ENCODE peak calls at places on chromosomes 11 and 22, in six cellular contexts. E is astrocyte of the spinal cord, L is GM10248, D is osteocyte, O is mammary epithelial cell, F is MCF 10A. M is an unnamed sample.
A peak's percentile ranks its signal among the peaks of the same experiment; 100 is the strongest.

GRCh38 chr11:19558189-19558986 is 154.2 kb upstream of the NAV2 start:
- DNase-seq in E (no peak), L (no peak), F (no peak), D (no peak), O (no peak), M (no peak)

GRCh38 chr22:20890975-20891374 is 26.2 kb upstream of the CRKL start:
- DNase-seq in F (no peak), D (no peak), E (no peak), L (no peak), O (no peak), M (no peak)

GRCh38 chr11:74001822-74002286 is 7.0 kb downstream of the UCP3 start:
- DNase-seq in F (no peak), L (no peak), E (no peak), D (no peak), O (no peak), M (no peak)

GRCh38 chr11:83464181-83464580 is 178.0 kb upstream of the CCDC90B start:
- DNase-seq in F (no peak), L (no peak), D (no peak), O (no peak), E (no peak), M (no peak)

GRCh38 chr11:103901656-103902055 is 134.8 kb upstream of the DDI1 start:
- DNase-seq in E (no peak), O (no peak), L (no peak), D (no peak), F (no peak), M (no peak)

GRCh38 chr11:123590296-123590912 is 64.0 kb downstream of the SCN3B start:
- DNase-seq in F (peak; percentile 72), E (peak; percentile 52), D (no peak), O (peak; percentile 11), L (no peak), M (no peak)

GRCh38 chr11:103870821-103871309 is 165.6 kb upstream of the DDI1 start:
- DNase-seq in O (no peak), E (no peak), F (no peak), L (no peak), D (no peak), M (no peak)

GRCh38 chr22:30305519-30305905 is 16.2 kb upstream of the CASTOR1 start:
- DNase-seq in E (no peak), F (peak; percentile 42), D (no peak), O (no peak), L (peak; percentile 69), M (no peak)

GRCh38 chr11:74570266-74571061 is 21.9 kb upstream of the POLD3 start:
- DNase-seq in L (peak; percentile 57), F (peak; percentile 71), E (peak; percentile 38), D (no peak), O (peak; percentile 35), M (no peak)

GRCh38 chr11:74770456-74770855 is 21.8 kb downstream of the RNF169 start:
- DNase-seq in E (peak; percentile 20), D (no peak), F (no peak), L (no peak), O (no peak), M (no peak)

GRCh38 chr11:95699631-95700470 is 89.7 kb downstream of the FAM76B start:
- DNase-seq in E (peak; percentile 36), F (no peak), L (no peak), O (peak; percentile 25), D (no peak), M (no peak)

GRCh38 chr22:26918236-26918635 is 260.8 kb downstream of the MIAT start:
- DNase-seq in D (no peak), O (no peak), E (no peak), L (no peak), F (no peak), M (no peak)

GRCh38 chr11:129862123-129862522 is 33.3 kb downstream of the NFRKB start:
- DNase-seq in O (no peak), L (no peak), D (no peak), E (no peak), F (no peak), M (no peak)

GRCh38 chr11:38791346-38791961 is 2193.4 kb upstream of the RAG2 start:
- DNase-seq in O (peak; percentile 39), F (peak; percentile 82), L (peak; percentile 25), E (peak; percentile 75), D (no peak), M (no peak)

GRCh38 chr11:103987631-103988594 is 48.5 kb upstream of the DDI1 start:
- DNase-seq in D (no peak), L (no peak), O (no peak), F (no peak), E (peak; percentile 23), M (no peak)

GRCh38 chr11:10858505-10859360 is 880 bp upstream of the ZBED5 start:
- DNase-seq in D (no peak), O (no peak), F (no peak), L (peak; percentile 26), E (no peak), M (peak; percentile 80)
- TF ChIP-seq CTCF in D (no peak), O (no peak), F (no peak), L (peak; percentile 9), E (no peak), M (no peak)

DNA sequence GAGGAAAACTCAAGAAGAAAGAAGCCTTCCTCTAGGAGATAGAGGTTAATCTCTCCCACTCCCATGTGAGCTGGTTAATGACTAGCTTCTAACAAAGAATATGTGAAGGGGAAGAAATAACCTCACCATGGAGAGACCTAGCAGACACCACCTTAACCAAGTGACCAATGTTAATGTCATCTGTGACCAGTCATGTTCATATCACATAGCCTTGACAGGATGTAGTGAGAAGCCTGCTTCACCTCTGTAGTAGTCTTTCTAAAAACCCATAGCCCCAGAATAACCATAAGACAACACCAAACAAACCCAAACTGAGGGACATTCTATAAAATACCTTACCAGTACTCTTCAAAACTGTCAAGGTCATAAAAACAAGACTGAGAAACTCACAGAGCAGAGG is 21.5 kb upstream of the POU2AF1 start:
- DNase-seq in L (no peak), O (no peak), E (no peak), D (no peak), F (no peak), M (no peak)
- TF ChIP-seq CTCF in L (no peak), O (no peak), E (no peak), D (no peak), F (no peak), M (no peak)

GRCh38 chr11:30586251-30587144 is at the start of gene MPPED2:
- DNase-seq in L (peak; percentile 59), D (no peak), O (no peak), E (no peak), F (no peak), M (peak; percentile 78)
- TF ChIP-seq CTCF in L (peak; percentile 8), D (no peak), O (no peak), E (peak; percentile 10), F (no peak), M (peak; percentile 78)

DNA sequence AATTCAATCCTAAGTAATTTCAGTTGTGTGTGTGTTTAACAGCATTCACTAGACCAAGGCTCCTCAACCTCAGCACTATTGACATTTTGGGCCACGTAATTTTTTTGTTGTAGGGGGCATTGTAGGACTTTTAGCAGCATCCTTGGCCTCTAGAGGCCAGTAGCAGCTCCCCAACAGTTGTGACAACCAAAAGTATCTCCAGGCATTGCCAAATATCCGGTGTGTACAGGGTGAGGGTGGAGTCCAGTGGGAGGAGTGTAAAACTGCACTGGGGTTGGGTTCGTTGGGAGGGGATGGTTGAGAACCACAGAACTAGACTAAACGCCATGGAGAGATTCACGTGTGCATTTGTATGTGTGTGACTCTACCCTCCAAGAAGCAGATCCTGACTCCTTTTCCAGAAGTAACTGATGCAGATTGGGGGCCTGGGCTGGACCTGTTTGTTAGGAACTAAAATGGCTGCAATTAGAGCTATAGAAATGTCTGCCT is 5.9 kb upstream of the PHF21A start:
- DNase-seq in E (peak; percentile 32), O (peak; percentile 73), D (no peak), F (peak; percentile 94), L (peak; percentile 54), M (no peak)
- TF ChIP-seq CTCF in E (peak; percentile 41), O (peak; percentile 67), D (peak; percentile 37), F (peak; percentile 50), L (peak; percentile 32), M (peak; percentile 35)

DNA sequence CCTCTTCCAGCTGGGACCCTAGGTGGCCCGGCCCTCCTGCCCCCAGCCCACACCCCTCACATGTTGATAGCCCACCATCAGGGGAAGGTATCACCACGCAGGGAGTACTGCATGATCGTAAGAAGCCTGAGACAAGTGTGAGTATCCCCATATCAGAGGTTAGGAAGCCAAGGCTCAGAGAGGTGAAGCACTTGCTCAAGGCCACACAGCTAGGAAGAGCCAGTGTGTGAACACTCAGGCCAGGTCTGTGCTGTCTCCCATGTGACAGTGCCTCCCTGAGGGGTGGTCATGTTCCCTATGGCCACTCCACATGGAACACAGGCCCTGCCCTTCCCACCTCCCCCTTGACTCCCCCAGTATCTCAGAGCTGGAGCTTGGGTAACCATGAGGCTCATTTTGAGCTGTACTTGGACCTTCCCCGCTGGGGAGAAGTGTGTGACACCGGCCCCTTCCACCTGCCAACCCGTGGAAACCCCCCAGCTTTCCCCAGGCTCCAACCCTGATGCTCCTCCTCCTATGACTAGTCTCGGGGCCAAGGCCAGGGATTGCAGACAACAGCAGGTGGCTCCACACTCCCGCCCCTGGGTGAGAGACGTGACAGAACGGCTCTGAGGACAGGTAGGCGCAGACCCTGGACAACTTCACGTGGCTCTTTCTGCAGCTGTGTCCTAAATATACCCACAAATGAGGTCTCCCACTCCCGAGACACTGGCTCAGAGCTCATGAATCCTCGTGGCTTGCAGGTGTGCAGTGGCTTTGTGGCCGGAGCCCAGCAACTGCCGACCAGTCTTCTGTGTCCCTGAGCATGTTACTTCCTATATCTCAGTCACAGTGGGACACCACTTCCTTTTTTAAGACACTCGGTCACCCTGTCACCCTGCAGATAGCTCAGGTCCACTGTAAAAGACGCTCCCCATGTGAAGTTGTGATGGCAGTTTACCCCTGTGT is 55.3 kb downstream of the NECTIN1 start:
- DNase-seq in F (no peak), L (peak; percentile 87), D (no peak), E (no peak), O (no peak), M (no peak)
- TF ChIP-seq CTCF in F (no peak), L (peak; percentile 77), D (no peak), E (no peak), O (peak; percentile 30), M (no peak)

DNA sequence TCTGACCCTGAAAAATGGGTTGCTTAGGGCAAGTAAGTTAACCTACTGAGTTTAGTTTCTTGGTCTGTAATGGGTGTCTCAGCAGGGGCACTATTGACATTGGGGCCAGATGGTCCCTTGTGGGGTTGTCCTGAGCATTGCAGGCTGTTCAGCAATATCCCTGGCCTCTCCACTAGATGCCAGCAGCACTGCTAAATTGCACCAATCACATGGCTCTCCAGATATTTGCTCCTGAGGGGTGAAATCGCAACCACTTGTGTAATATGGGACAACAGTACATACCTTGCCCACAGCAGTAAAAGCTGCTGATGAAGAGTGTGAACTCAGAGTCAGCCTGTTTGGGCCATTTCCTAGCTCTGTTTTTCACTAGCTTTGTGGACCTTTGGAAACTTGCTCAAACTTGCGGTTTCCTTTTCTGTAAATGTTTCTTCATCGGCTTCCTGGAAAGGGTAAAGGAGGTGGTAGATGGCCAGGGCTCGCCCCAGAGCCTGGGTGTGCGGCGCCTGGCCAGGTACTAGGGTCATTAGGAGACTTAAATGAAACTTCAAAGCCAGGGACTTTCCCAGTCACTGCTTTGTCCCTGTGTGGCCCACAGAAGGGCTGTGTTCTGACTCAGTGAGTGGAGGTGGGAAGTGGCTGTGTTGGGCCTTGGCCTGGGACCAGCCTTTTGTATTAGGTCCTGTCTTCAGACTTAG is 13.0 kb downstream of the NCF4 start:
- DNase-seq in D (no peak), L (peak; percentile 78), O (peak; percentile 88), F (peak; percentile 97), E (peak; percentile 20), M (no peak)
- TF ChIP-seq CTCF in D (peak; percentile 63), L (peak; percentile 61), O (peak; percentile 72), F (peak; percentile 51), E (peak; percentile 52), M (peak; percentile 57)